ENCODE peak calls at places on chromosomes 7 and 10, in ten cellular contexts. X is right cardiac atrium; T is GM23338; Y is Right ventricle myocardium inferior; M is HCT116; C is effector memory CD8-positive, alpha-beta T cell; I is RWPE2; J is naive thymus-derived CD4-positive, alpha-beta T cell; E is heart right ventricle; F is gastrocnemius medialis. N is an unnamed sample.

GRCh38 chr10:35789996-35790395 is 147.9 kb upstream of the FZD8 start:
- ATAC-seq in I (peak), X (no peak), M (no peak), C (no peak), T (no peak), F (no peak), E (no peak), Y (no peak), J (no peak), N (no peak)

GRCh38 chr7:28656529-28656928 is 244.2 kb downstream of the CREB5 start:
- ATAC-seq in E (no peak), M (no peak), Y (no peak), X (no peak), F (no peak), C (no peak), I (no peak), T (no peak), J (no peak), N (no peak)

GRCh38 chr7:30879139-30880089 is 32.2 kb upstream of the AQP1 start:
- ATAC-seq in F (no peak), I (no peak), M (no peak), Y (no peak), C (no peak), E (no peak), X (no peak), T (peak), J (no peak), N (no peak)

GRCh38 chr7:90764848-90765570 is 168.9 kb downstream of the CDK14 start:
- ATAC-seq in C (no peak), T (peak), F (no peak), J (no peak), X (no peak), I (no peak), E (no peak), Y (peak), M (no peak), N (no peak)

GRCh38 chr10:29412452-29413004 is 123.7 kb downstream of the LYZL1 start:
- ATAC-seq in I (no peak), X (no peak), T (no peak), J (no peak), F (no peak), C (no peak), E (no peak), Y (no peak), M (no peak), N (no peak)

GRCh38 chr10:95440756-95441546 is 120.2 kb downstream of the SORBS1 start:
- ATAC-seq in J (peak), F (no peak), E (no peak), M (no peak), I (no peak), X (no peak), Y (no peak), C (peak), T (no peak), N (no peak)

GRCh38 chr7:123538189-123538714 is 3.9 kb upstream of the IQUB start:
- ATAC-seq in J (no peak), M (no peak), I (peak), Y (no peak), C (no peak), T (no peak), E (no peak), X (no peak), F (no peak), N (no peak)

GRCh38 chr10:117911684-117912083 is 135.1 kb downstream of the RAB11FIP2 start:
- ATAC-seq in Y (no peak), I (no peak), C (no peak), M (no peak), X (no peak), T (no peak), F (no peak), E (no peak), J (no peak), N (no peak)

GRCh38 chr10:23351914-23352313 is 7.3 kb upstream of the C10orf67 start:
- ATAC-seq in M (no peak), T (no peak), I (peak), E (no peak), F (no peak), Y (no peak), X (no peak), C (no peak), J (no peak), N (no peak)

GRCh38 chr7:47371733-47372368 is 210.1 kb downstream of the TNS3 start:
- ATAC-seq in E (peak), C (no peak), F (no peak), I (peak), J (no peak), X (peak), Y (peak), T (peak), M (no peak), N (peak)

GRCh38 chr7:7977774-7978173 is 9.2 kb downstream of the GLCCI1 start:
- ATAC-seq in M (no peak), I (no peak), T (no peak), J (no peak), Y (no peak), E (no peak), C (no peak), F (no peak), X (no peak), N (no peak)

GRCh38 chr7:102912742-102913141 is at the start of gene LRRC17:
- ATAC-seq in Y (peak), E (peak), C (no peak), I (no peak), T (peak), M (no peak), X (peak), J (no peak), F (peak), N (peak)

GRCh38 chr10:130022501-130023299 is 58.6 kb upstream of the EBF3 start:
- ATAC-seq in F (no peak), X (no peak), T (no peak), E (no peak), I (peak), C (no peak), J (no peak), M (no peak), Y (no peak), N (no peak)

GRCh38 chr7:105648561-105649401 is 67.5 kb upstream of the EFCAB10 start:
- ATAC-seq in J (no peak), T (no peak), C (no peak), I (peak), E (peak), M (peak), Y (no peak), F (no peak), X (no peak), N (no peak)

GRCh38 chr10:124705817-124706461 is 38.2 kb downstream of the FAM53B start:
- ATAC-seq in X (no peak), Y (no peak), F (no peak), J (no peak), T (no peak), M (no peak), E (no peak), C (no peak), I (no peak), N (no peak)

GRCh38 chr10:59752278-59752940 is 846 bp downstream of the MRLN start:
- ATAC-seq in E (no peak), F (peak), M (no peak), J (no peak), Y (no peak), C (no peak), I (no peak), X (no peak), T (no peak), N (no peak)

GRCh38 chr7:27113991-27114866 is 11.7 kb upstream of the HOXA2 start:
- ATAC-seq in T (no peak), Y (no peak), X (peak), E (no peak), F (no peak), J (no peak), M (peak), I (peak), C (no peak), N (peak)

GRCh38 chr10:17742918-17743317 is 9.1 kb upstream of the TMEM236 start:
- ATAC-seq in J (peak), T (peak), Y (no peak), X (no peak), M (peak), I (no peak), E (no peak), C (peak), F (no peak), N (no peak)

GRCh38 chr7:130276796-130277762 is 10.4 kb downstream of the CPA2 start:
- ATAC-seq in C (no peak), Y (no peak), T (no peak), J (no peak), I (peak), E (no peak), F (no peak), X (no peak), M (no peak), N (no peak)

GRCh38 chr7:55206235-55207029 is 158.7 kb upstream of the LANCL2 start:
- ATAC-seq in E (no peak), T (no peak), J (no peak), F (no peak), C (no peak), M (no peak), X (no peak), I (no peak), Y (no peak), N (no peak)

GRCh38 chr7:98771519-98772241 is 98.1 kb downstream of the TMEM130 start:
- ATAC-seq in T (peak), I (peak), X (no peak), F (no peak), E (peak), M (no peak), J (no peak), C (no peak), Y (peak), N (no peak)

GRCh38 chr10:75555323-75555722 is 123.9 kb downstream of the LRMDA start:
- ATAC-seq in J (no peak), I (no peak), C (no peak), Y (no peak), F (no peak), E (no peak), X (no peak), M (no peak), T (no peak), N (no peak)

GRCh38 chr10:128265596-128265995 is 139.4 kb upstream of the MKI67 start:
- ATAC-seq in E (no peak), X (no peak), J (no peak), C (no peak), T (no peak), I (no peak), Y (no peak), F (no peak), M (no peak), N (no peak)

GRCh38 chr10:4941540-4942330 is 21.5 kb upstream of the AKR1C1 start:
- ATAC-seq in T (no peak), C (no peak), M (no peak), Y (peak), E (peak), I (peak), J (no peak), X (peak), F (peak), N (peak)

GRCh38 chr7:152871005-152871677 is 111.6 kb downstream of the ACTR3B start:
- ATAC-seq in M (no peak), F (no peak), C (no peak), T (no peak), E (no peak), J (no peak), Y (no peak), I (no peak), X (peak), N (no peak)

GRCh38 chr10:43249962-43250624 is 16.8 kb downstream of the RASGEF1A start:
- ATAC-seq in E (no peak), J (no peak), I (peak), F (no peak), Y (no peak), X (no peak), M (peak), C (no peak), T (peak), N (no peak)

GRCh38 chr7:106812027-106812643 is 52.9 kb upstream of the PIK3CG start:
- ATAC-seq in J (peak), F (peak), E (peak), M (no peak), I (no peak), T (no peak), Y (peak), X (peak), C (peak), N (no peak)

GRCh38 chr7:100247152-100247757 is 27.5 kb downstream of the PVRIG start:
- ATAC-seq in I (peak), F (peak), M (peak), C (no peak), J (no peak), Y (no peak), X (peak), T (peak), E (no peak), N (no peak)

GRCh38 chr10:35765996-35766395 is 123.9 kb upstream of the FZD8 start:
- ATAC-seq in J (no peak), Y (no peak), T (no peak), I (no peak), M (no peak), F (no peak), X (no peak), E (no peak), C (no peak), N (no peak)

GRCh38 chr10:86757110-86757790 is 831 bp downstream of the BMPR1A start:
- ATAC-seq in T (no peak), F (peak), I (peak), Y (no peak), X (no peak), M (peak), E (no peak), C (no peak), J (no peak), N (peak)